ENCODE peak calls at places on chromosomes 6 and 20, in four cellular contexts. One of them, this sample, is unnamed.

GRCh38 chr20:24994470-24995368 is 2.2 kb upstream of the APMAP start:
- DNase-seq in H1: peak; percentile 89
- DNase-seq in K562: peak; percentile 76
- DNase-seq in HCT116: peak; percentile 55
- DNase-seq in this sample: peak; percentile 79

GRCh38 chr6:25202505-25202904 is 76.7 kb upstream of the CARMIL1 start:
- DNase-seq in H1: no peak
- DNase-seq in K562: no peak
- DNase-seq in HCT116: no peak
- DNase-seq in this sample: no peak

GRCh38 chr6:27720607-27721580 is 191.3 kb downstream of the OR2B2 start:
- DNase-seq in H1: peak; percentile 90
- DNase-seq in K562: peak; percentile 59
- DNase-seq in HCT116: peak; percentile 87
- DNase-seq in this sample: peak; percentile 40

GRCh38 chr20:1631309-1632227 is 11.8 kb upstream of the SIRPB1 start:
- DNase-seq in H1: no peak
- DNase-seq in K562: no peak
- DNase-seq in HCT116: no peak
- DNase-seq in this sample: no peak

GRCh38 chr6:75349262-75349984 is 64.8 kb upstream of the TMEM30A start:
- DNase-seq in H1: peak; percentile 77
- DNase-seq in K562: peak; percentile 11
- DNase-seq in HCT116: no peak
- DNase-seq in this sample: peak; percentile 61

GRCh38 chr20:2820084-2820895 is 4.1 kb downstream of the TMEM239 start:
- DNase-seq in H1: peak; percentile 70
- DNase-seq in K562: peak; percentile 55
- DNase-seq in HCT116: no peak
- DNase-seq in this sample: peak; percentile 47

GRCh38 chr6:33822575-33823395 is 19.0 kb upstream of the MLN start:
- DNase-seq in H1: peak; percentile 72
- DNase-seq in K562: peak; percentile 92
- DNase-seq in HCT116: peak; percentile 66
- DNase-seq in this sample: peak; percentile 84

GRCh38 chr6:155493694-155494143 is 38.1 kb upstream of the NOX3 start:
- DNase-seq in H1: no peak
- DNase-seq in K562: no peak
- DNase-seq in HCT116: peak; percentile 85
- DNase-seq in this sample: no peak

GRCh38 chr6:134111062-134111677 is 58.7 kb upstream of the SLC2A12 start:
- DNase-seq in H1: no peak
- DNase-seq in K562: peak; percentile 83
- DNase-seq in HCT116: peak; percentile 58
- DNase-seq in this sample: peak; percentile 77

GRCh38 chr20:24959591-24960301 is 10.7 kb downstream of the CST7 start:
- DNase-seq in H1: no peak
- DNase-seq in K562: no peak
- DNase-seq in HCT116: no peak
- DNase-seq in this sample: no peak

GRCh38 chr6:7813704-7814103 is 87.8 kb downstream of the BMP6 start:
- DNase-seq in H1: no peak
- DNase-seq in K562: peak; percentile 34
- DNase-seq in HCT116: peak; percentile 19
- DNase-seq in this sample: peak; percentile 14

GRCh38 chr20:25316506-25317190 is 68.8 kb downstream of the PYGB start:
- DNase-seq in H1: no peak
- DNase-seq in K562: no peak
- DNase-seq in HCT116: no peak
- DNase-seq in this sample: no peak

GRCh38 chr6:56978530-56978929 is 23.6 kb downstream of the BEND6 start:
- DNase-seq in H1: no peak
- DNase-seq in K562: no peak
- DNase-seq in HCT116: no peak
- DNase-seq in this sample: no peak

GRCh38 chr6:135280375-135281136 is 99.4 kb downstream of the MYB start:
- DNase-seq in H1: peak; percentile 11
- DNase-seq in K562: no peak
- DNase-seq in HCT116: no peak
- DNase-seq in this sample: no peak

GRCh38 chr20:59403261-59403961 is 103.0 kb downstream of the EDN3 start:
- DNase-seq in H1: peak; percentile 98
- DNase-seq in K562: peak; percentile 96
- DNase-seq in HCT116: no peak
- DNase-seq in this sample: peak; percentile 90

GRCh38 chr20:33773412-33774089 is 37.6 kb upstream of the CHMP4B start:
- DNase-seq in H1: no peak
- DNase-seq in K562: no peak
- DNase-seq in HCT116: no peak
- DNase-seq in this sample: no peak

GRCh38 chr6:44047179-44047546 is 80.1 kb downstream of the MRPL14 start:
- DNase-seq in H1: no peak
- DNase-seq in K562: no peak
- DNase-seq in HCT116: no peak
- DNase-seq in this sample: no peak

GRCh38 chr6:139919107-139920026 is 544.9 kb upstream of the CITED2 start:
- DNase-seq in H1: no peak
- DNase-seq in K562: no peak
- DNase-seq in HCT116: no peak
- DNase-seq in this sample: no peak

GRCh38 chr20:3121955-3122610 is 37.6 kb upstream of the AVP start:
- DNase-seq in H1: no peak
- DNase-seq in K562: no peak
- DNase-seq in HCT116: no peak
- DNase-seq in this sample: no peak

GRCh38 chr20:44532981-44533331 is 11.1 kb upstream of the SERINC3 start:
- DNase-seq in H1: no peak
- DNase-seq in K562: peak; percentile 25
- DNase-seq in HCT116: no peak
- DNase-seq in this sample: no peak

GRCh38 chr6:125075741-125076481 is 77.7 kb upstream of the TPD52L1 start:
- DNase-seq in H1: no peak
- DNase-seq in K562: no peak
- DNase-seq in HCT116: no peak
- DNase-seq in this sample: no peak

GRCh38 chr6:125078602-125079321 is 74.8 kb upstream of the TPD52L1 start:
- DNase-seq in H1: no peak
- DNase-seq in K562: no peak
- DNase-seq in HCT116: no peak
- DNase-seq in this sample: no peak

GRCh38 chr6:125074120-125074519 is 79.5 kb upstream of the TPD52L1 start:
- DNase-seq in H1: no peak
- DNase-seq in K562: no peak
- DNase-seq in HCT116: no peak
- DNase-seq in this sample: no peak

GRCh38 chr6:125076482-125076742 is 77.2 kb upstream of the TPD52L1 start:
- DNase-seq in H1: no peak
- DNase-seq in K562: no peak
- DNase-seq in HCT116: no peak
- DNase-seq in this sample: no peak

DNA sequence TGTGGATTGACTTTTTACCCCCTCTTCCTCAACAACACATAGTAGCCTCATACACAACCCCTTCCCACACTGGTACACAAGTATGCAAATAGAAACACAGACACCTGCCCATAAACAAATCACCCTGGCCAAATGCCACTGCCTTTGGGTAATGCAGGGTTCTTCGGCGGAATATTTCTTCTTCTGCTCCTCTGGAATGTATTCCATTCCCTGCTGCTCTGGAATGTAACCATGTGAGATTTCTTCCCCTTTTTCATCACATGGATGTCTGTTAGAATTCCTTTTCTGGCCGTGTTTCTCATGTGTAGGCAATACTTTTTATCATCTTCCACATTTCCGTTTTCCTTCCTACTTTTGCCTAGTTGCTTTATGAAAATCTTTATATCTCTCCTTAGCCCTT is 76.1 kb upstream of the TPD52L1 start:
- DNase-seq in H1: no peak
- DNase-seq in K562: no peak
- DNase-seq in HCT116: no peak
- DNase-seq in this sample: no peak
- TF ChIP-seq SP1 in H1: peak; percentile 78
- TF ChIP-seq SP1 in K562: no peak
- TF ChIP-seq SP1 in HCT116: no peak
- TF ChIP-seq SP1 in this sample: no peak

DNA sequence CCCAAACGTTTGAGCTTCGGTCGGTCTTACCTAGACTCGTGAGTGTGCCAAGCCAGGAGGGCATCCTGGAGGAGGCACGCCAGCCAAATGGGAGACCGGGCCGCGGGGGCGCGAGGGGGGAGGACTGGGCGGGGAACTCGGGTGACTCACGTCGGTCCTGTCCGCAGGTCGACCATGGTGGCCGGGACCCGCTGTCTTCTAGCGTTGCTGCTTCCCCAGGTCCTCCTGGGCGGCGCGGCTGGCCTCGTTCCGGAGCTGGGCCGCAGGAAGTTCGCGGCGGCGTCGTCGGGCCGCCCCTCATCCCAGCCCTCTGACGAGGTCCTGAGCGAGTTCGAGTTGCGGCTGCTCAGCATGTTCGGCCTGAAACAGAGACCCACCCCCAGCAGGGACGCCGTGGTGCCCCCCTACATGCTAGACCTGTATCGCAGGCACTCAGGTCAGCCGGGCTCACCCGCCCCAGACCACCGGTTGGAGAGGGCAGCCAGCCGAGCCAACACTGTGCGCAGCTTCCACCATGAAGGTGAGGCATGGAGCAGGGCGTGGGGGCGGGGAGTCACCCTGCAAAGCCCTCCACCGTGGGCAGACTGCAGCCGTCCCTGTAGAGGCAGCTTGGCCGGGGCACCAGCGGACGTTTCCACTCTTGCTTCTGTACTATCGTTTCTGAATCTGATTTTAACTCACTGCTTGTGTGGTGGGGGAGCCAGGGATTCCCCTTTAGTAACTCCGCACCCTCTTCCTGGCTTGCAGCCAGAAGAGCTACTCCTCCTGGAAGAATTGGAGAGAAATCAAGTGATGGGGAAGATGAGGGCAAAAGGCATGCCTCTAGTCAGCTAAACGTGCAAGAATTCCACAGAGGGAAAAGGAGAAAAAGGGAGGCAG is 2.7 kb downstream of the BMP2 start:
- DNase-seq in H1: peak; percentile 73
- DNase-seq in K562: no peak
- DNase-seq in HCT116: no peak
- DNase-seq in this sample: no peak
- TF ChIP-seq SP1 in H1: no peak
- TF ChIP-seq SP1 in K562: no peak
- TF ChIP-seq SP1 in HCT116: no peak
- TF ChIP-seq SP1 in this sample: no peak

DNA sequence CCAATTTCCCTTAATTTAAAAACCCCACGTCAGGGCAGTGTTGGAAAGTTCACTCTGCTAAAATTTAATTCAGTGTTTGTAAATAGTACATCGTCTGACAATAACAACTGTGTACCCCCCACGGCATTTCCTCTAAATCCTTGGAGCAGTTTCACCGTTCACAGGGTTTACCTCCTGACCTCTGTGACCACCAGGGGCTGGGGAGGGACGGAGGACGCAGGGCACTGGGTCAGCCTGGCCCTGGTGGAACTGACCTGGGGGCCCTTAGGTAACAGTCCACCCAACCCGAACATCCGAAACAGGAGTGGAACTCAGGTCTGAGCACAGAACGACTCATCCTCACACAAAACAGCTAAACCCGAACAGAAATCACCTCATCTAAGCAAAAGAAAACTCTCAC is 2.1 kb downstream of the ZBTB46 start:
- DNase-seq in H1: no peak
- DNase-seq in K562: no peak
- DNase-seq in HCT116: no peak
- DNase-seq in this sample: no peak
- TF ChIP-seq SP1 in H1: no peak
- TF ChIP-seq SP1 in K562: no peak
- TF ChIP-seq SP1 in HCT116: no peak
- TF ChIP-seq SP1 in this sample: no peak

GRCh38 chr6:163579111-163579879 is 164.8 kb downstream of the QKI start:
- DNase-seq in H1: no peak
- DNase-seq in K562: peak; percentile 37
- DNase-seq in HCT116: no peak
- DNase-seq in this sample: no peak

GRCh38 chr6:163583558-163583957 is 169.0 kb downstream of the QKI start:
- DNase-seq in H1: no peak
- DNase-seq in K562: no peak
- DNase-seq in HCT116: no peak
- DNase-seq in this sample: no peak

GRCh38 chr6:163580311-163581030 is 166.0 kb downstream of the QKI start:
- DNase-seq in H1: no peak
- DNase-seq in K562: no peak
- DNase-seq in HCT116: no peak
- DNase-seq in this sample: no peak

GRCh38 chr6:163577404-163577803 is 162.9 kb downstream of the QKI start:
- DNase-seq in H1: no peak
- DNase-seq in K562: no peak
- DNase-seq in HCT116: no peak
- DNase-seq in this sample: no peak

GRCh38 chr6:163579880-163580295 is 165.4 kb downstream of the QKI start:
- DNase-seq in H1: no peak
- DNase-seq in K562: no peak
- DNase-seq in HCT116: no peak
- DNase-seq in this sample: peak; percentile 51
- TF ChIP-seq SP1 in H1: no peak
- TF ChIP-seq SP1 in K562: no peak
- TF ChIP-seq SP1 in HCT116: no peak
- TF ChIP-seq SP1 in this sample: no peak